ENCODE peak calls at places on chromosomes 1 and 21, in four cellular contexts. W, K, G and E are unnamed samples.

GRCh38 chr1:157944666-157945280 is 48.7 kb upstream of the KIRREL1 start:
- DNase-seq in K (no peak), W (no peak), G (no peak), E (no peak)

GRCh38 chr1:53197301-53198205 is 929 bp downstream of the CPT2 start:
- DNase-seq in W (no peak), G (no peak), K (no peak), E (peak)

GRCh38 chr21:25911730-25912401 is 177.1 kb downstream of the GABPA start:
- DNase-seq in W (no peak), K (no peak), G (no peak), E (no peak)

GRCh38 chr1:218930879-218931278 is 242.8 kb upstream of the LYPLAL1 start:
- DNase-seq in K (no peak), W (no peak), G (no peak), E (no peak)

GRCh38 chr1:188237573-188238353 is 1409.0 kb downstream of the PLA2G4A start:
- DNase-seq in K (no peak), W (no peak), G (no peak), E (no peak)

GRCh38 chr1:54239603-54240002 is 39.6 kb downstream of the MRPL37 start:
- DNase-seq in W (no peak), K (no peak), G (no peak), E (no peak)

GRCh38 chr1:61388586-61388985 is 306.2 kb downstream of the NFIA start:
- DNase-seq in G (no peak), W (no peak), K (no peak), E (no peak)

GRCh38 chr1:54971317-54971791 is 9.1 kb upstream of the TMEM61 start:
- DNase-seq in G (no peak), K (peak), W (no peak), E (no peak)

GRCh38 chr1:63679076-63679475 is 85.9 kb downstream of the PGM1 start:
- DNase-seq in G (no peak), W (no peak), K (no peak), E (no peak)

GRCh38 chr1:26785611-26786436 is 1.9 kb upstream of the PIGV start:
- DNase-seq in K (no peak), G (no peak), W (peak), E (no peak)

GRCh38 chr1:205678286-205679111 is 1.8 kb downstream of the SLC45A3 start:
- DNase-seq in K (no peak), G (no peak), W (peak), E (no peak)

GRCh38 chr1:200245492-200245891 is 164.3 kb downstream of the ZNF281 start:
- DNase-seq in W (peak), K (no peak), G (no peak), E (no peak)

GRCh38 chr1:247337250-247337746 is 5.6 kb upstream of the ZNF496 start:
- DNase-seq in K (no peak), G (no peak), W (peak), E (no peak)

GRCh38 chr1:3668585-3669300 is 16.4 kb downstream of the TP73 start:
- DNase-seq in G (peak), K (no peak), W (peak), E (no peak)

GRCh38 chr1:245067257-245067656 is 87.5 kb upstream of the KIF26B start:
- DNase-seq in W (no peak), G (no peak), K (no peak), E (no peak)

GRCh38 chr1:100866041-100866900 is 28.4 kb downstream of the EXTL2 start:
- DNase-seq in W (peak), G (peak), K (no peak), E (peak)

GRCh38 chr1:50420689-50421365 is 2.4 kb downstream of the DMRTA2 start:
- DNase-seq in K (no peak), G (no peak), W (no peak), E (peak)

GRCh38 chr1:224897501-224897900 is 32.0 kb upstream of the DNAH14 start:
- DNase-seq in G (no peak), K (no peak), W (no peak), E (no peak)

GRCh38 chr21:29025328-29025713 is 853 bp downstream of the USP16 start:
- DNase-seq in K (no peak), W (peak), G (no peak), E (no peak)

GRCh38 chr1:1122078-1122811 is 6.4 kb upstream of the C1orf159 start:
- DNase-seq in W (peak), K (no peak), G (peak), E (peak)

GRCh38 chr1:43452789-43453441 is 816 bp downstream of the HYI start:
- DNase-seq in G (no peak), K (no peak), W (peak), E (peak)

GRCh38 chr1:185207980-185208602 is 51.1 kb downstream of the SWT1 start:
- DNase-seq in W (no peak), G (no peak), K (no peak), E (no peak)

GRCh38 chr1:24641646-24642151 is 1.4 kb upstream of the SRRM1 start:
- DNase-seq in K (no peak), G (no peak), W (peak), E (no peak)

GRCh38 chr1:153623091-153623490 is 4.2 kb downstream of the S100A13 start:
- DNase-seq in K (no peak), W (no peak), G (no peak), E (no peak)

GRCh38 chr1:2971609-2972008 is 49.7 kb upstream of the ACTRT2 start:
- DNase-seq in W (no peak), K (no peak), G (no peak), E (no peak)

GRCh38 chr1:167132306-167133010 is 38.6 kb downstream of the STYXL2 start:
- DNase-seq in G (no peak), K (no peak), W (no peak), E (no peak)

GRCh38 chr1:25615563-25616079 is 970 bp upstream of the MAN1C1 start:
- DNase-seq in K (no peak), W (no peak), G (no peak), E (no peak)

GRCh38 chr1:40786995-40787705 is 3.6 kb downstream of the KCNQ4 start:
- DNase-seq in G (no peak), W (no peak), K (no peak), E (no peak)

GRCh38 chr1:214660900-214661299 is 57.9 kb downstream of the CENPF start:
- DNase-seq in W (no peak), G (peak), K (no peak), E (peak)

GRCh38 chr1:42380617-42381423 is at the start of gene RIMKLA:
- DNase-seq in G (peak), K (no peak), W (peak), E (peak)

GRCh38 chr1:44120398-44120949 is 1.9 kb downstream of the KLF17 start:
- DNase-seq in G (no peak), K (no peak), W (no peak), E (no peak)

GRCh38 chr1:53130598-53130877 is 11.9 kb downstream of the SLC1A7 start:
- DNase-seq in K (no peak), W (no peak), G (no peak), E (no peak)

GRCh38 chr1:33455537-33456301 is 16.7 kb upstream of the ZSCAN20 start:
- DNase-seq in G (peak), K (no peak), W (peak), E (peak)

GRCh38 chr1:1243261-1243660 is 3.3 kb downstream of the C1QTNF12 start:
- DNase-seq in K (no peak), G (no peak), W (no peak), E (no peak)

GRCh38 chr21:41627428-41627827 is 119.5 kb upstream of the TMPRSS2 start:
- DNase-seq in G (no peak), K (no peak), W (no peak), E (no peak)

GRCh38 chr1:212518188-212518951 is 85.7 kb downstream of the NENF start:
- DNase-seq in K (no peak), W (no peak), G (peak), E (no peak)

GRCh38 chr1:159945483-159946241 is at the start of gene IGSF9:
- DNase-seq in G (peak), W (peak), K (no peak), E (peak)

GRCh38 chr1:76040327-76040868 is 34.1 kb upstream of the ST6GALNAC3 start:
- DNase-seq in G (peak), K (no peak), W (peak), E (peak)

GRCh38 chr1:163583782-163584181 is 262.0 kb downstream of the NUF2 start:
- DNase-seq in K (no peak), W (no peak), G (no peak), E (no peak)

GRCh38 chr1:156684227-156684782 is 7.1 kb upstream of the NES start:
- DNase-seq in K (no peak), W (peak), G (no peak), E (no peak)
- TF ChIP-seq FOXK2 in K (no peak), W (no peak), G (no peak), E (no peak)

DNA sequence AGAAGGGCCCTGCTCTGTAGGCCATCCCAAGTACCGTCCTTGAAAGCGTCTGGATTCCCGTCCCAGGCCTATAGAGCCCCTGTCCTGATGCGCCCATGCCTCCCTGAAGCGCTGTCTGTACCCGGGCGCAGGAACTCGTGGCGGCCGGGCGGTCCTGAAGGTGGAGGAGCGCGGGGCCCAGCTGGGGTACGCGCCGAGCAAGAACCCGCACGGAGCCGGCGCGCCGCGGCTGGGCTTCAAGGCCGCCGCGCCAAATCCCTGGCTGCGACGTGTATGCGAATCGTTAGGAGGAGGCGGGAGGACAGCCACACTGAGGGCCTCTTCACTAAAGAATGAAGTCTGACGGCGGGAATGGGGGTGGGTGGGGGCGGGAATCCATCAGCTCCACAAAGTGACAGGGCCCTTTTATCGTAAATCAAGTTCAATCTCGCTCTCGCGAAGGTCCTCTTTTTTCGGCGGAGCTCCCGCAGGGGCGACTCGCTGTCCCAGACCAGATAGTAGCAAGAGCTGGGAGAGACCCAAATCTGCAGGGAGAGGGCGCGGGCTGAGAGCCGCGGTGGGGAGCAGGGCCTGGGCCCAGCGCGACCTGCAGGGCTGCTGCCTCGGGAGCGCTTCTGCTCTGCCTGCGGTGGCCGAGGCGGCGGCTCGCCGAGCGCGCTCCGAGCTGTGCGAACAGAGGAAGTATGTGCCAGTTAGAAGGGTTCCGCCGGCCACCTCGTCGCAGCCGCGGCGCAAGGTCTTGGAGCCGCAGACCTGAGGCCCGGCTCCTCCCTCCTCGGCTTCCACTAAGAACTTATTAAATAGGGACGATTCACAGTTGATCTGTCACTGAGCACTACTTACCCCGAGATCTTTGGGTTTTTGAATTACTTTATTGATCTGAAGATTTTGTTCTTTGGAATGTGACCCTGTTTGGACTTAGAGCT is 10.4 kb downstream of the BARHL2 start:
- DNase-seq in W (peak), K (no peak), G (peak), E (peak)
- TF ChIP-seq FOXK2 in W (no peak), K (no peak), G (no peak), E (no peak)

GRCh38 chr1:67700220-67700619 is 15.2 kb downstream of the GADD45A start:
- DNase-seq in G (no peak), K (no peak), W (no peak), E (no peak)

GRCh38 chr1:67704351-67704750 is 19.4 kb downstream of the GADD45A start:
- DNase-seq in W (no peak), K (no peak), G (no peak), E (no peak)

GRCh38 chr1:67701876-67702275 is 16.9 kb downstream of the GADD45A start:
- DNase-seq in K (no peak), W (no peak), G (no peak), E (no peak)

GRCh38 chr1:67696708-67697107 is 11.7 kb downstream of the GADD45A start:
- DNase-seq in G (no peak), W (no peak), K (no peak), E (no peak)

DNA sequence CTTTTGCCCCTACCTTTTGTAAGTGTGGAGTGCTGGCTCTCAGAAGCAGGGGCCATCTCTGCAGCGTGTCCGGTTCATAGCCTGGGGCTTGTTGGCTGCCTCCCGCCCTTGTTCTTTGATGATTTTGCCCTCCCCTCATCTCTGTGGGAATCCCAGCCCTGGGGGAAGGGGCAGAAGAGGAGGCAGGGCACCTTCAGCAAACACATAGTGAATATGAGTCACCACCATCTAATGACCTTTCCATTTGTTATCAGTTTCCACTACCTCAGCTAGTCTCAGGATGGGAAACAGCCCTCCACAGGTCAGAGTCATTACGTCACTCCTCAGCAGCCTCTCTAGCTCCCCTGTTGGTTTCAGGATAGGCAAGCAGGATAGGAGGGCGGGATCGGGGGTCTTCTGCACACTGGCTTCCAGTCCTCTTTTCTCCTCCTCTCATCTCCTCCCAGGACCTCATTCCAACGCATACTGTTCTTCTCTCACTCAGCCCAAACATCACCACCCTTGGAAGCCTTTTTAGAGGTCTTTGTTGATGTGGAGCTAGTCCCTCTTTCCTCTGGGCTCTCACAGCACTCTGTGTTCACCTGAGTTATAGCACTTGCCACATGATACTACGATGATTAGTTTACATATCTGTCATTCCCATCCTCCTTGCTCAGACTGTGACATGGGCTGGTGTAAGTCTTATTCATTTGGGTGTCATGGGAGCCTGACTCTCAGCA is 15.8 kb downstream of the GADD45A start:
- DNase-seq in K (no peak), W (peak), G (peak), E (peak)
- TF ChIP-seq FOXK2 in K (no peak), W (peak), G (no peak), E (no peak)

DNA sequence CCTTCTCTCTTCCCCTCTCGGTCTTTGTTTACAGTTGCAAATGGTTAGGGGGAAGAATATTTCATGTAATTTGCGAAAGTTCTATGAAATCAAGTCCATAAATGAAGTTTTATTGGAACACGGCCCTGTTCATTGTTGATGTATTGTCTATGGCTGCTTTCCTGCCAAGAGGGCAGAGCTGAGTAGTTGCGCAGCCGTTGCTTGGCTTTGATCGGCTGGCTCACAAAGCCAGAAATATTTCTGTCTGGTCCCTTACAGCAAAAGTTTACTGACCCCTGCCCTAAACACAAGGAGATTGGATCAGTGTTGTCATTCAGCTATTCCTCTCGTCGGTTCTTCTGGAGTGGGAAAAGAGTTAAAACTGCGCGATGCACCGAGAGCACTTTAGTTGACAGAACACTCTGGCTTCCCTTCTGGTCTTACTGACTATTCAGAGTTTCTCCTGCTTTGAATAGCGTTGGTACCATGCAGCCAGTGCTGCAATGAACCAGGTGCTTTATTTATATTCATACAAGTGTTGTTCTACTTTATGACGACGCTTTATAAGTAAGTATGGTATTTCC is 831 bp downstream of the ZBTB40 start:
- DNase-seq in W (peak), G (no peak), K (peak), E (no peak)
- TF ChIP-seq FOXK2 in W (peak), G (peak), K (peak), E (no peak)

GRCh38 chr1:226034482-226034881 is 28.0 kb upstream of the H3-3A start:
- DNase-seq in G (peak), K (no peak), W (peak), E (no peak)
- TF ChIP-seq FOXK2 in G (no peak), K (no peak), W (no peak), E (no peak)

GRCh38 chr1:58727363-58727762 is 27.5 kb upstream of the MYSM1 start:
- DNase-seq in W (no peak), K (no peak), G (peak), E (no peak)
- TF ChIP-seq FOXK2 in W (no peak), K (no peak), G (no peak), E (no peak)

GRCh38 chr1:29099286-29099685 is 24.4 kb downstream of the TMEM200B start:
- DNase-seq in W (no peak), G (no peak), K (no peak), E (no peak)
- TF ChIP-seq FOXK2 in W (no peak), G (no peak), K (no peak), E (no peak)

GRCh38 chr21:19420607-19421006 is 1017.0 kb upstream of the TMPRSS15 start:
- DNase-seq in G (no peak), K (no peak), W (no peak), E (no peak)
- TF ChIP-seq FOXK2 in G (no peak), K (no peak), W (no peak), E (no peak)

GRCh38 chr1:202200112-202200548 is 6.5 kb downstream of the LGR6 start:
- DNase-seq in G (no peak), W (no peak), K (no peak), E (no peak)

GRCh38 chr1:202201266-202201665 is 7.7 kb downstream of the LGR6 start:
- DNase-seq in K (no peak), G (no peak), W (no peak), E (no peak)

GRCh38 chr1:202202500-202203168 is 9.0 kb downstream of the LGR6 start:
- DNase-seq in K (no peak), W (no peak), G (no peak), E (no peak)

GRCh38 chr1:202199141-202199889 is 5.7 kb downstream of the LGR6 start:
- DNase-seq in G (no peak), K (no peak), W (no peak), E (no peak)

GRCh38 chr1:202200669-202201068 is 7.1 kb downstream of the LGR6 start:
- DNase-seq in K (no peak), G (no peak), W (no peak), E (no peak)
- TF ChIP-seq FOXK2 in K (no peak), G (no peak), W (no peak), E (no peak)

GRCh38 chr1:111419037-111419436 is 8.5 kb downstream of the OVGP1 start:
- DNase-seq in K (no peak), G (no peak), W (no peak), E (no peak)

GRCh38 chr1:111420377-111420776 is 7.2 kb downstream of the OVGP1 start:
- DNase-seq in G (no peak), K (no peak), W (no peak), E (no peak)

GRCh38 chr1:111422546-111423391 is 4.8 kb downstream of the OVGP1 start:
- DNase-seq in K (no peak), W (no peak), G (peak), E (no peak)

DNA sequence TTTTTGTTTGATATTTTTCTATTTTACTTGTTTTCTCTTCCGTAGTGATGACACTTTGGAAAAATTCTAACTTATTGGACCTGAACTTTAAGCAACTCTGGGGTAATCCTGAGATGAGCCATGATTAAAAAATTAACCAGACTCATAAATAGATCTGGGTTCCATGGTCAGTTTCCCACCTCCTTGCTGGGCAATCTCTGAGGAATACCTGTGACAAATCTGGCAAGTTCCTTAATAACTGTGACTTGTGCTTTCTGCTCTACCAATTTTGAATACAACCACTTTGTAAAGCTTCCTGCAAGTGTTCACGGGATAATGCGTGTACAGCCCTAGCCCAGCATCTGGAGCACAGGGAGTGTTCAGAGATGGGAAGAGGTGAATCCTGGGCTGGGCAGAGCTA is 3.3 kb downstream of the OVGP1 start:
- DNase-seq in W (no peak), G (no peak), K (no peak), E (no peak)
- TF ChIP-seq FOXK2 in W (no peak), G (no peak), K (no peak), E (no peak)